ENCODE peak calls at places on chromosome 15, in five cellular contexts. T is AML-193, X is left colon, P is cerebellar cortex, W is NCI-H2081 treated with DMSO at 0.1 percent for 48 hours. D is an unnamed sample.

GRCh38 chr15:22257047-22257667 is 176.8 kb downstream of the OR4M2 start:
- DNase-seq in W (no peak), X (no peak), P (no peak), T (no peak), D (no peak)

GRCh38 chr15:62637498-62637897 is 405.0 kb upstream of the TPM1 start:
- DNase-seq in T (no peak), P (no peak), X (no peak), W (no peak), D (no peak)

GRCh38 chr15:36399276-36399675 is 180.2 kb upstream of the CDIN1 start:
- DNase-seq in W (no peak), P (no peak), T (no peak), X (no peak), D (no peak)

GRCh38 chr15:79886119-79886518 is 10.7 kb downstream of the MTHFS start:
- DNase-seq in X (no peak), W (no peak), P (no peak), T (no peak), D (no peak)

GRCh38 chr15:49492834-49493233 is 69.8 kb downstream of the FGF7 start:
- DNase-seq in X (no peak), T (peak; percentile 39), W (no peak), P (no peak), D (no peak)

GRCh38 chr15:99508807-99509311 is 56.9 kb upstream of the MEF2A start:
- DNase-seq in X (no peak), W (no peak), T (no peak), P (no peak), D (no peak)

GRCh38 chr15:74253276-74253921 is 17.3 kb downstream of the CCDC33 start:
- DNase-seq in P (no peak), W (no peak), T (no peak), X (no peak), D (no peak)

GRCh38 chr15:51075364-51075763 is 19.3 kb downstream of the TNFAIP8L3 start:
- DNase-seq in W (no peak), T (no peak), X (no peak), P (no peak), D (no peak)

GRCh38 chr15:43218908-43219706 is 1.7 kb downstream of the EPB42 start:
- DNase-seq in P (no peak), X (no peak), W (no peak), T (no peak), D (no peak)

GRCh38 chr15:71476823-71477222 is 333.5 kb upstream of the NR2E3 start:
- DNase-seq in P (no peak), X (no peak), T (no peak), W (no peak), D (no peak)

GRCh38 chr15:86229306-86229705 is 149.6 kb downstream of the AGBL1 start:
- DNase-seq in X (no peak), P (no peak), W (no peak), T (no peak), D (no peak)

GRCh38 chr15:69044899-69045298 is 30.4 kb downstream of the NOX5 start:
- DNase-seq in X (no peak), P (no peak), W (no peak), T (peak; percentile 52), D (no peak)

GRCh38 chr15:33292718-33293307 is 18.0 kb upstream of the RYR3 start:
- DNase-seq in W (peak; percentile 46), X (peak; percentile 67), T (peak; percentile 27), P (peak; percentile 45), D (peak; percentile 55)

GRCh38 chr15:26773485-26773877 is 615 bp upstream of the GABRB3 start:
- DNase-seq in P (no peak), T (no peak), X (no peak), W (no peak), D (no peak)

GRCh38 chr15:58348095-58348812 is 83.5 kb upstream of the LIPC start:
- DNase-seq in P (peak; percentile 62), X (no peak), W (no peak), T (peak; percentile 4), D (no peak)

GRCh38 chr15:33963831-33964664 is 4.2 kb upstream of the CHRM5 start:
- DNase-seq in P (peak; percentile 23), T (peak; percentile 30), W (no peak), X (no peak), D (peak; percentile 30)

GRCh38 chr15:34999906-35000305 is 11.8 kb upstream of the ZNF770 start:
- DNase-seq in X (no peak), P (no peak), W (no peak), T (no peak), D (no peak)

GRCh38 chr15:80389370-80389769 is 14.8 kb upstream of the ARNT2 start:
- DNase-seq in P (no peak), W (no peak), X (no peak), T (no peak), D (no peak)

GRCh38 chr15:81274932-81275341 is 49.0 kb downstream of the STARD5 start:
- DNase-seq in P (peak; percentile 90), W (peak; percentile 14), X (peak; percentile 72), T (peak; percentile 84), D (peak; percentile 31)

GRCh38 chr15:52283281-52283680 is 12.3 kb downstream of the MYO5C start:
- DNase-seq in X (no peak), T (no peak), P (no peak), W (no peak), D (no peak)

GRCh38 chr15:48962662-48963523 is 826 bp downstream of the SHC4 start:
- DNase-seq in W (no peak), X (peak; percentile 10), T (no peak), P (peak; percentile 33), D (no peak)

GRCh38 chr15:100764778-100765457 is 114.7 kb upstream of the ALDH1A3 start:
- DNase-seq in X (no peak), W (peak; percentile 17), P (no peak), T (no peak), D (peak; percentile 64)

GRCh38 chr15:73927476-73928240 is 1.4 kb downstream of the LOXL1 start:
- DNase-seq in X (peak; percentile 75), W (no peak), T (no peak), P (no peak), D (no peak)

GRCh38 chr15:92884459-92884812 is 15.7 kb upstream of the CHD2 start:
- DNase-seq in W (no peak), T (no peak), X (no peak), P (peak; percentile 20), D (no peak)